ENCODE peak calls at places on chromosomes 16 and 17, in six cellular contexts. L is CD8-positive, alpha-beta T cell; X is stomach; N is adrenal gland; D is ascending aorta; V is body of pancreas. Z is an unnamed sample.
A peak's percentile ranks its signal among the peaks of the same experiment; 100 is the strongest.

GRCh38 chr16:65698943-65699342 is 577.1 kb upstream of the CDH11 start:
- DNase-seq in L (no peak), X (no peak), N (no peak), D (no peak), V (no peak), Z (no peak)

GRCh38 chr17:41538565-41538991 is 10.5 kb upstream of the KRT19 start:
- DNase-seq in L (no peak), X (no peak), N (no peak), D (no peak), V (no peak), Z (no peak)

GRCh38 chr17:80872999-80873951 is 118.4 kb upstream of the CHMP6 start:
- DNase-seq in L (no peak), X (no peak), N (peak; percentile 86), D (no peak), V (no peak), Z (no peak)

GRCh38 chr16:76800196-76800595 is 390.8 kb upstream of the MON1B start:
- DNase-seq in L (no peak), X (no peak), N (no peak), D (no peak), V (no peak), Z (peak; percentile 24)

GRCh38 chr16:19085679-19086200 is 18.3 kb downstream of the COQ7 start:
- DNase-seq in L (no peak), X (peak; percentile 49), N (peak; percentile 37), D (no peak), V (no peak), Z (no peak)

GRCh38 chr17:74192950-74193781 is 10.3 kb upstream of the RPL38 start:
- DNase-seq in L (no peak), X (peak; percentile 43), N (peak; percentile 61), D (peak; percentile 55), V (peak; percentile 44), Z (no peak)

GRCh38 chr17:69606142-69606800 is 191.8 kb downstream of the MAP2K6 start:
- DNase-seq in L (no peak), X (no peak), N (no peak), D (no peak), V (no peak), Z (no peak)

GRCh38 chr17:9343513-9343912 is 232.1 kb downstream of the STX8 start:
- DNase-seq in L (no peak), X (no peak), N (no peak), D (no peak), V (no peak), Z (no peak)

GRCh38 chr16:48959204-48959603 is 322.4 kb downstream of the CBLN1 start:
- DNase-seq in L (no peak), X (no peak), N (no peak), D (no peak), V (no peak), Z (no peak)

GRCh38 chr16:55488306-55488705 is 9.3 kb downstream of the MMP2 start:
- DNase-seq in L (no peak), X (no peak), N (no peak), D (no peak), V (no peak), Z (no peak)

GRCh38 chr17:75783069-75783783 is 1.4 kb upstream of the UNK start:
- DNase-seq in L (no peak), X (no peak), N (no peak), D (no peak), V (no peak), Z (peak; percentile 87)

GRCh38 chr16:57345666-57346204 is 12.8 kb upstream of the CCL22 start:
- DNase-seq in L (no peak), X (no peak), N (no peak), D (no peak), V (no peak), Z (no peak)

GRCh38 chr16:49986351-49987124 is 38.5 kb upstream of the CNEP1R1 start:
- DNase-seq in L (no peak), X (peak; percentile 27), N (peak; percentile 46), D (no peak), V (no peak), Z (no peak)

GRCh38 chr17:81244358-81245023 is 5.4 kb downstream of the NDUFAF8 start:
- DNase-seq in L (no peak), X (no peak), N (no peak), D (no peak), V (no peak), Z (no peak)

GRCh38 chr17:21029032-21029431 is 13.8 kb downstream of the USP22 start:
- DNase-seq in L (no peak), X (no peak), N (peak; percentile 73), D (no peak), V (peak; percentile 54), Z (no peak)

GRCh38 chr16:85423186-85423550 is 190.0 kb upstream of the GSE1 start:
- DNase-seq in L (no peak), X (no peak), N (no peak), D (no peak), V (no peak), Z (no peak)

GRCh38 chr17:30393491-30393890 is 14.8 kb downstream of the CPD start:
- DNase-seq in L (no peak), X (no peak), N (no peak), D (no peak), V (no peak), Z (no peak)

GRCh38 chr17:1746975-1747543 is 4.4 kb downstream of the SERPINF2 start:
- DNase-seq in L (no peak), X (peak; percentile 76), N (no peak), D (no peak), V (peak; percentile 39), Z (no peak)

DNA sequence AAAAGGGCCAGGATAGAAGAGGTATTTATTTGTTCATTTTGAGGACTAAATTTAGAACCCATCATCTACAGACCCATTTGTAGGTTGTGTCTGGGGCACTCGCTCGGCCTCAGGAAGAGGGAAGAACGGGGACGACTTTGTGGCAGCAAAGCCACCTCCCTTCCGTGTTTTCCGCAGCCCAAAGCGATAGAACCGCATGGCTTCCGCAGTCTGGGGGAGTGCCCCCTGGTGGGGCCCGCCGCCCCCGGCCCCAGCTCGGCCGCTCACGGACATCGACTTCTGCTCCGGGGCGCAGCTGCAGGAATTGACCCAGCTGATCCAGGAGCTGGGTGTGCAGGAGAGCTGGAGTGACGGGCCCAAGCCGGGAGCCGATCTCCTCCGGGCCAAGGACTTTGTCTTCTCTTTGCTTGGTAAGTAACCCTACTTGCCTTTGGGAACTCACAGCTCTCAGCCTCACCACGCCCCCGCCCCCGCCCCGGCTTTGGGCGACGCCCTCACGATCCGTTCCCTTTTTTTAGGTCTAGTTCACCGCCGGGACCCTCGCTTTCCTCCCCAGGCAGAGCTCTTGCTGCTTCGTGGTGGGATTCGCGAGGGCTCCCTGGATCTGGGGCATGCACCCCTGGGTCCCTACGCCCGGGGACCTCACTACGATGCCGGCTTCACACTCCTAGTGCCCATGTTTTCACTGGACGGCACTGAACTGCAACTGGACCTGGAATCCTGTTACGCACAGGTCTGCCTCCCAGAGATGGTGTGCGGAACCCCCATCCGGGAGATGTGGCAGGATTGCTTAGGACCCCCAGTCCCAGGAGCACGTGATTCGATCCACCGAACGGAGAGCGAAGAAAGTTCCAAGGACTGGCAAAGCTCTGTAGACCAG is 681 bp downstream of the TMEM102 start:
- DNase-seq in L (peak; percentile 67), X (peak; percentile 53), N (peak; percentile 76), D (no peak), V (peak; percentile 62), Z (peak; percentile 70)
- H3K4me3 ChIP-seq in L (peak overlapping the region; percentile 70), X (peak overlapping the region; percentile 47), N (peak overlapping the region; percentile 17), D (peak overlapping the region; percentile 69), V (peak overlapping the region; percentile 32), Z (peak overlapping the region; percentile 58)

DNA sequence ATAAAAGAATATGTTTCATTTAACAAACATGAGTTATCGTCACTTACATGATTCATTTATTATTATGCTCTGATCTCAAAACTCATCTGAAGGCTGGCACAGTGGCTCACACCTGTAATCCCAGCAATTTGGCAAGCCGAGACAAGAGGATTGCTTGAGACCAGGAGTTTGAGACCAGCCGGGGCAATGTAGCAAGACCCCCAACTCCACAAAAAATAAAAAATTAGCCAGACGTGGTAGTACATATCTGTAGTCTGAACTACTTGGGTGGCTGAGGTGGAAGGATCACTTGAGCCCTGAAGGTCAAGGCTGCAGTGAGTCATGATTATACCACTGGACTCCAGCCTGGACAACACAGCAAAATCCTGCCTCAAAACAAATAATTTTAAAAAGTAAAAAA is 16.0 kb downstream of the APPBP2 start:
- DNase-seq in L (no peak), X (no peak), N (peak; percentile 31), D (no peak), V (no peak), Z (no peak)
- TF ChIP-seq CTCF in L (no peak), X (no peak), N (no peak), D (no peak), V (no peak), Z (no peak)

DNA sequence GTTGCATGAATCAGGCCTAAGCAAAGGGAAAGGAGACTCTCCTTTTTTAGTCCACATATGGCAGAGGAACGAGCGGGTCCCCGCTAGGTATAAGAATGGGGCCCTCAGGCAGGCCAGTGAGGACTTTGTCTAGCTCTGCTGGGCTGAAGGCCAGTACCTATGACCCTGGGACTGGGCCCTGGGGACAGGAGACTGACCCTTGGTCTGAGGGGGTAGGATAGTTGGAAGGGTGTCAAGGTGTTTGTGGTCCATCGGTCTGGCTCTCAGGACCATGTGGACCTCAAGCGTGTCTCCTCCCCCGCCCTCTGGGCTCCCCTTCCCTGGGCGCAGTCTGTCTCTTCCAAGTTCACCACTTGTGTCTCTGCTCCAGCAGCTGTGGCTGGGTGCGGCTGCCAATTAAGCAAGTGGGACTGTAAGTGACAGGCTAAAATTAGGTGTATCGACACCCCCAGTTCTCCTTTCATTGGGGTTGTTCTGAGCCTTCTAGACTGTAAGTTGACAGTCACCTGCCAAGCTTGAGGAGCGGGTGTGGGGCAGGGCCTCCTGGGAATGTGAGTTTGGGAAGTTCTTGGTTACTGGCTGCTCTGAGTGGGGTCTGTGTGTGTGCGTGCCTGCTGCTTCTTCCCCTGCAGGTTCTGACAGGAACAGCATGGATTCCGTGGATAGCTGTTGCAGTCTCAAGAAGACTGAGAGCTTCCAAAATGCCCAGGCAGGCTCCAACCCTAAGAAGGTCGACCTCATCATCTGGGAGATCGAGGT is 24.5 kb downstream of the AKAP1 start:
- DNase-seq in L (no peak), X (no peak), N (no peak), D (no peak), V (no peak), Z (no peak)
- H3K4me3 ChIP-seq in L (no peak overlapping the region), X (no peak overlapping the region), N (no peak overlapping the region), D (peak overlapping the region; percentile 21), V (no peak overlapping the region), Z (no peak overlapping the region)

GRCh38 chr17:47718634-47719405 is 14.2 kb upstream of the TBX21 start:
- DNase-seq in L (no peak), X (no peak), N (no peak), D (no peak), V (no peak), Z (no peak)

GRCh38 chr17:47716381-47716780 is 16.7 kb upstream of the TBX21 start:
- DNase-seq in L (no peak), X (no peak), N (no peak), D (no peak), V (no peak), Z (no peak)

GRCh38 chr17:47715669-47716325 is 17.2 kb upstream of the TBX21 start:
- DNase-seq in L (no peak), X (no peak), N (no peak), D (no peak), V (no peak), Z (no peak)

GRCh38 chr17:47717845-47718621 is 15.0 kb upstream of the TBX21 start:
- DNase-seq in L (no peak), X (no peak), N (no peak), D (no peak), V (no peak), Z (no peak)

DNA sequence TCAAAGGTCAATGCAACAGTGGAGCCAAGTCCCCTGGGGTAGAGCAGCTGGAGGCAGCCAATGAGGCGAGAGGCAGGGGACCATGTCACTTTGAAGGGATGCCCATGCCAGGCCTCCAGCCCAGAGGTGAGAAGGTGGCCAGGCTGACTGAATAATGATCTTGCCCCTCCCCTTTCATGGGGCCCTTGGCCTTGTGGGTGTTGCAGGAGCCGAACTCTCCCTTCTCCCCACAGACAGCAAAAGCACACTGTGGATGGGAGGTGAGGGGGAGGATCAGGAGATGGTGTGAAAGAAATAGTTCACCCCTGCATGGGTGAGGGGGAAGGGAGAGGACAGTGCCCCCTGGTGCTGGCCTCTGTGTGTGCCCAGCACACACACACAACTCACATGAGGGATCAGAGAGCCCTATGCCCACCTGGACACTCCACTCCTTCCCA is 15.8 kb upstream of the TBX21 start:
- DNase-seq in L (no peak), X (no peak), N (no peak), D (no peak), V (peak; percentile 35), Z (no peak)
- TF ChIP-seq CTCF in L (no peak), X (no peak), N (peak; percentile 23), D (peak; percentile 17), V (peak; percentile 19), Z (peak; percentile 36)

Z was measured in GM12865.